ENCODE peak calls at places on chromosome 2, in eight cellular contexts. S, T, P, I, Q, N, Y and V are unnamed samples.

GRCh38 chr2:63851912-63852311 is 10.2 kb downstream of the UGP2 start:
- DNase-seq in I (no peak), S (no peak), Y (no peak), P (no peak), T (no peak), N (no peak), Q (no peak), V (no peak)

GRCh38 chr2:174615951-174616436 is 18.4 kb upstream of the WIPF1 start:
- DNase-seq in Q (peak; percentile 83), S (no peak), N (no peak), T (no peak), P (no peak), Y (peak; percentile 95), I (peak; percentile 73), V (no peak)

GRCh38 chr2:201151127-201152074 is 31.5 kb upstream of the CASP10 start:
- DNase-seq in P (no peak), N (no peak), Y (peak; percentile 94), I (peak; percentile 84), Q (peak; percentile 85), S (no peak), T (no peak), V (peak; percentile 78)

GRCh38 chr2:172927381-172928357 is 148.0 kb upstream of the MAP3K20 start:
- DNase-seq in Y (peak; percentile 84), I (peak; percentile 65), N (peak; percentile 69), T (no peak), P (no peak), S (no peak), Q (no peak), V (no peak)

GRCh38 chr2:30798536-30798991 is 8.7 kb downstream of the CAPN13 start:
- DNase-seq in T (no peak), N (no peak), Y (no peak), Q (no peak), I (no peak), S (no peak), P (no peak), V (no peak)

GRCh38 chr2:65193446-65193845 is 34.2 kb upstream of the ACTR2 start:
- DNase-seq in N (no peak), P (no peak), I (no peak), Y (no peak), T (no peak), Q (no peak), S (no peak), V (no peak)

GRCh38 chr2:120754067-120754960 is 18.6 kb downstream of the GLI2 start:
- DNase-seq in Y (peak; percentile 38), Q (no peak), S (no peak), T (no peak), P (no peak), I (no peak), N (no peak), V (no peak)

GRCh38 chr2:85741811-85742507 is 11.8 kb upstream of the ATOH8 start:
- DNase-seq in P (peak; percentile 89), Y (peak; percentile 89), N (peak; percentile 90), S (peak; percentile 53), Q (peak; percentile 92), I (peak; percentile 97), T (no peak), V (no peak)

GRCh38 chr2:172178035-172178434 is 75.3 kb upstream of the DLX2 start:
- DNase-seq in N (no peak), S (no peak), T (no peak), Y (peak; percentile 20), Q (no peak), I (no peak), P (no peak), V (no peak)

GRCh38 chr2:157874997-157875719 is 972 bp downstream of the ACVR1 start:
- DNase-seq in T (no peak), S (peak; percentile 38), P (peak; percentile 51), I (peak; percentile 97), N (peak; percentile 71), Q (peak; percentile 14), Y (peak; percentile 95), V (no peak)

GRCh38 chr2:157875720-157876065 is 437 bp downstream of the ACVR1 start:
- DNase-seq in T (peak; percentile 65), Y (no peak), Q (no peak), P (peak; percentile 75), S (peak; percentile 51), N (peak; percentile 75), I (no peak), V (peak; percentile 67)

GRCh38 chr2:157877761-157878400 is 1.8 kb upstream of the ACVR1 start:
- DNase-seq in Y (no peak), S (no peak), N (no peak), Q (no peak), T (no peak), P (no peak), I (no peak), V (no peak)

GRCh38 chr2:157876771-157877108 is 610 bp upstream of the ACVR1 start:
- DNase-seq in Y (no peak), P (no peak), S (no peak), T (no peak), I (no peak), Q (no peak), N (no peak), V (no peak)

DNA sequence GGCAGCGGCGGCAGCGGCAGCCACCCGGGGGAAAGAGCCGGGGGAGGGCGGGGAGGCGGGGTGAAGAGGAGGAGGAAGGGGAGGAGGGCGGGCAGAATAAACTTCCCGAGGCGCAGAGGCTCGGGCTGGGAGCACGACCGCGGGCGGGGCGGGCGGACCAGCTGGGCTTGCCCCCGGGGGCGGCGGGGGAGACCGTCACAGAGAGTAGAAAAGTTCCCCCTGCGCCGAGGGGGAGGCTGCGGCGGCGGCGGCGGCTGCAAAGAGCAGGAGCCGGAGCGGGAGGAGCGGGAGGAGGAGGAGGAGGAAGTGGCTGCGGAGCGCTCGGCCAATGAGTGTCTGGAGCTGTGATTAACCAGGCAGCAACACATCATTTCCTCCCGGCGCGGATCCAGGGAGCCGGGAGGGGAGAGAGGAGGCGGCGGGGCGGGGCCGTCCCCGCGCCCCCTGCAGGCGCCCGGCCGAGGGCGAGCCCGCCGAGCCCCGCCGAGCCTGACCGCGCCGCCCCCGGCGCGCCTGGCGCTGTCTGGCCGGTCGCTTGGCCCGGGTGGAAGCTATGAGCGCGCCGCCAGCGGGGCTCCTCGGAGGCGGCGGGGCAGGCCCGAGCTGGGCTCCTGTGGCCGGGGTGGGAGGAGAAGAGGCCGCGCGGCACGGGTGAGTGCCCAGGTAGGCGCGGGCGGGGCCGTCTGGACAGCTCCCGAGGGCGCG is at the start of gene ACVR1:
- DNase-seq in P (peak; percentile 97), I (peak; percentile 98), S (peak; percentile 95), N (peak; percentile 98), T (peak; percentile 77), Y (peak; percentile 97), Q (peak; percentile 95), V (peak; percentile 86)
- TF ChIP-seq CTCF in P (peak; percentile 26), I (peak; percentile 10), S (peak; percentile 40), N (no peak), T (no peak), Y (no peak), Q (peak; percentile 52), V (peak; percentile 39)

GRCh38 chr2:183214680-183215079 is 90.4 kb downstream of the NUP35 start:
- DNase-seq in N (no peak), Y (no peak), Q (no peak), P (no peak), S (no peak), I (no peak), T (no peak), V (peak; percentile 15)
- TF ChIP-seq CTCF in N (no peak), Y (no peak), Q (no peak), P (no peak), S (no peak), I (no peak), T (no peak), V (no peak)

GRCh38 chr2:55050133-55050994 is at the start of gene RTN4:
- DNase-seq in S (peak; percentile 100), Q (peak; percentile 100), I (peak; percentile 99), N (peak; percentile 100), T (peak; percentile 97), P (peak; percentile 98), Y (peak; percentile 99), V (peak; percentile 96)
- TF ChIP-seq CTCF in S (no peak), Q (no peak), I (no peak), N (peak; percentile 4), T (no peak), P (no peak), Y (no peak), V (peak; percentile 1)

DNA sequence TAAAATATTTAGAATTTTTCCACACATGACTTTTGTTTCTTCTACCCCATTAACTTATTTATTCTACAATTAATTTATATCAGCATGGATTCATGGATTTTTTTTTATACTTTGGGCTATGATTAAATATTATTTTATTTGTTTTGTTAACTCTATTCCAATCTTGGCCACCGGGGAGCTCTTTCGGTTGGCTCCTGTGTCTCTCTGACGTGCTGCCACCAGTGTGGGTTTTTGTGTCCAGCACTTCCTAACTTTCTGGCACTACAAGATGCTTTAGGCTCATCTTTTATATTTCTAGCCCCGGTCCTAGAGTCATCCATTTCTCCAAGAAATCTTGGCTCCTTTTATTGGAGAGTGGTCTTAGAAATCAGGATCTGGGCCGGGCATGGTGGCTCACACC is 18.9 kb downstream of the AQP12B start:
- DNase-seq in N (peak; percentile 18), I (no peak), T (no peak), Q (no peak), Y (no peak), S (no peak), P (no peak), V (no peak)
- TF ChIP-seq CTCF in N (no peak), I (no peak), T (no peak), Q (no peak), Y (peak; percentile 3), S (no peak), P (no peak), V (no peak)

DNA sequence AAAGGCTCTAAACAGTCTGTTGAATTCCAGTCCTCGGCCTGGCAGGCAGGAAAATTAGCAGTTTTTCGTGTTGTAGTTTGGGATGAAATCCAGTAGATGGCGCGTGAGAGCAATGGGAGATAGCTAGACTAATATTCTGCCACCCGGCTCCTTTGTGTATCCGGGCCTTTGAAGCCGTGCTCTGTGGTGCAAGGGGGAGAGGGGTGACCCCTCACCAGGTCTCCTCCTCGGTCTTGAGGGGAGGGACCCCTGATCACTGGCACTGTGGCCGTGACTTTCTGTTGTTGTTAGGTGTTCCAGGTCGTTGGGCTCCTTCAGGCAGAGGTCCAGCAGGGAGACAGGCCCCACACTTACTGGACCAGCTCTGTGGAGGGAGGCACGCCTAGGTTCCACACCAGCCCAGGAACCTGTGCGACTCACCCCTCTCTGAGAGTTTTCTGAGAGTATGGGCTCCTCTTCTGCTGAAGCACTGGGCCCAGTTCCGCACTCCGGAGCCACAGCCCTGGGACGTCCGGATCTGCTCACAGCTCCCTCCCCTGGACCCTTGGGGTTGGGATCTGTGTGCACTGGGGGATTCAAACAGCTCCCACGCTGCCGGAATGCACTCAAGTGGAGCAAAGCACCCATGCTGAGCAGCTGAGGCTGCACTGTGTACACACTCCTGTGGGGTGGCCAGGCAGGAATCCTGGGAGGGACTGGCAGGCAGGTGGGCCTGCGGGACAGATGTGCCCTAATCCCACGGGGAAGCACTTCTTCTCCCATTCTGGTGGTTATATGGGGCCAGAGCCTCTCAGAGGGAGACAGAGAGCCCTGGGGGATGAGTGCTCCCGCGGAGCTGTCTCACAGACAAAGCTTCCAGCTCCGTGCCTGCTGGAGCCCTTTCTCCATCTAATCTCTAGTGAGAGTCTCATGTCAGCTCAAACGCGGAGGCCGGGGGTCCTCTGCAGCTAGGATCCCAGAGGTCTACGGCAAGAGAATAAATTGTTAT is 8.8 kb downstream of the GKN2 start:
- DNase-seq in Q (peak; percentile 79), N (peak; percentile 78), Y (peak; percentile 56), S (peak; percentile 76), P (peak; percentile 50), I (peak; percentile 55), T (peak; percentile 50), V (peak; percentile 55)
- TF ChIP-seq CTCF in Q (peak; percentile 91), N (peak; percentile 54), Y (peak; percentile 78), S (peak; percentile 82), P (peak; percentile 80), I (peak; percentile 83), T (peak; percentile 95), V (peak; percentile 79)

GRCh38 chr2:70793450-70793849 is 3.0 kb upstream of the FIGLA start:
- DNase-seq in I (no peak), P (no peak), Y (no peak), T (no peak), N (no peak), Q (no peak), S (no peak), V (no peak)
- TF ChIP-seq CTCF in I (no peak), P (no peak), Y (no peak), T (no peak), N (no peak), Q (no peak), S (no peak), V (no peak)